ENCODE peak calls at places on chromosomes 13 and 19, in four cellular contexts. One of them, this sample, is unnamed.

GRCh38 chr13:39493966-39494365 is 109.0 kb downstream of the LHFPL6 start:
- DNase-seq in lower leg skin: no peak
- DNase-seq in Peyer's patch: no peak
- DNase-seq in thoracic aorta: no peak
- DNase-seq in this sample: no peak

GRCh38 chr19:10603084-10603872 is 16.2 kb upstream of the AP1M2 start:
- DNase-seq in lower leg skin: no peak
- DNase-seq in Peyer's patch: peak
- DNase-seq in thoracic aorta: no peak
- DNase-seq in this sample: no peak

GRCh38 chr19:2282062-2282861 is at the start of gene PEAK3:
- DNase-seq in lower leg skin: peak
- DNase-seq in Peyer's patch: peak
- DNase-seq in thoracic aorta: no peak
- DNase-seq in this sample: no peak

GRCh38 chr13:24161980-24162517 is 1.5 kb downstream of the SPATA13 start:
- DNase-seq in lower leg skin: no peak
- DNase-seq in Peyer's patch: peak
- DNase-seq in thoracic aorta: no peak
- DNase-seq in this sample: no peak

GRCh38 chr13:110435331-110435730 is 126.2 kb downstream of the RAB20 start:
- DNase-seq in lower leg skin: no peak
- DNase-seq in Peyer's patch: no peak
- DNase-seq in thoracic aorta: no peak
- DNase-seq in this sample: no peak

GRCh38 chr19:289651-290538 is 1.3 kb downstream of the PLPP2 start:
- DNase-seq in lower leg skin: peak
- DNase-seq in Peyer's patch: peak
- DNase-seq in thoracic aorta: no peak
- DNase-seq in this sample: peak

GRCh38 chr19:5240011-5240410 is 100.6 kb downstream of the PTPRS start:
- DNase-seq in lower leg skin: no peak
- DNase-seq in Peyer's patch: peak
- DNase-seq in thoracic aorta: no peak
- DNase-seq in this sample: no peak

GRCh38 chr19:7757358-7757757 is 5.7 kb upstream of the CLEC4M start:
- DNase-seq in lower leg skin: no peak
- DNase-seq in Peyer's patch: no peak
- DNase-seq in thoracic aorta: no peak
- DNase-seq in this sample: no peak

GRCh38 chr13:31835932-31836331 is 96.6 kb downstream of the RXFP2 start:
- DNase-seq in lower leg skin: no peak
- DNase-seq in Peyer's patch: no peak
- DNase-seq in thoracic aorta: no peak
- DNase-seq in this sample: no peak

GRCh38 chr13:26017196-26017921 is 34.5 kb downstream of the SHISA2 start:
- DNase-seq in lower leg skin: no peak
- DNase-seq in Peyer's patch: no peak
- DNase-seq in thoracic aorta: no peak
- DNase-seq in this sample: no peak

GRCh38 chr13:99087954-99088491 is 110.2 kb upstream of the DOCK9 start:
- DNase-seq in lower leg skin: no peak
- DNase-seq in Peyer's patch: peak
- DNase-seq in thoracic aorta: no peak
- DNase-seq in this sample: no peak

GRCh38 chr19:40585677-40586422 is 9.2 kb downstream of the SHKBP1 start:
- DNase-seq in lower leg skin: no peak
- DNase-seq in Peyer's patch: no peak
- DNase-seq in thoracic aorta: no peak
- DNase-seq in this sample: peak

GRCh38 chr19:2610637-2611482 is 91.6 kb downstream of the GNG7 start:
- DNase-seq in lower leg skin: peak
- DNase-seq in Peyer's patch: peak
- DNase-seq in thoracic aorta: peak
- DNase-seq in this sample: peak

GRCh38 chr13:20769091-20769490 is 4.7 kb downstream of the EEF1AKMT1 start:
- DNase-seq in lower leg skin: no peak
- DNase-seq in Peyer's patch: no peak
- DNase-seq in thoracic aorta: no peak
- DNase-seq in this sample: no peak

GRCh38 chr19:17915940-17916593 is 16.7 kb upstream of the CCDC124 start:
- DNase-seq in lower leg skin: no peak
- DNase-seq in Peyer's patch: no peak
- DNase-seq in thoracic aorta: no peak
- DNase-seq in this sample: no peak

GRCh38 chr19:45136507-45137178 is 24.1 kb downstream of the NKPD1 start:
- DNase-seq in lower leg skin: no peak
- DNase-seq in Peyer's patch: no peak
- DNase-seq in thoracic aorta: no peak
- DNase-seq in this sample: no peak

GRCh38 chr19:2594319-2594718 is 108.2 kb downstream of the GNG7 start:
- DNase-seq in lower leg skin: no peak
- DNase-seq in Peyer's patch: no peak
- DNase-seq in thoracic aorta: no peak
- DNase-seq in this sample: no peak

GRCh38 chr19:45311640-45312039 is 11.0 kb downstream of the CKM start:
- DNase-seq in lower leg skin: no peak
- DNase-seq in Peyer's patch: no peak
- DNase-seq in thoracic aorta: no peak
- DNase-seq in this sample: no peak

GRCh38 chr13:75802161-75802560 is 166.0 kb downstream of the LMO7 start:
- DNase-seq in lower leg skin: no peak
- DNase-seq in Peyer's patch: no peak
- DNase-seq in thoracic aorta: no peak
- DNase-seq in this sample: no peak

GRCh38 chr19:29476528-29476927 is 49.3 kb upstream of the VSTM2B start:
- DNase-seq in lower leg skin: no peak
- DNase-seq in Peyer's patch: no peak
- DNase-seq in thoracic aorta: no peak
- DNase-seq in this sample: no peak

GRCh38 chr13:92994056-92994455 is 232.6 kb upstream of the GPC6 start:
- DNase-seq in lower leg skin: no peak
- DNase-seq in Peyer's patch: no peak
- DNase-seq in thoracic aorta: no peak
- DNase-seq in this sample: no peak

GRCh38 chr19:27522223-27522622 is 1690.7 kb downstream of the UQCRFS1 start:
- DNase-seq in lower leg skin: no peak
- DNase-seq in Peyer's patch: no peak
- DNase-seq in thoracic aorta: no peak
- DNase-seq in this sample: no peak

GRCh38 chr13:46801831-46802230 is 4.9 kb upstream of the ESD start:
- DNase-seq in lower leg skin: no peak
- DNase-seq in Peyer's patch: no peak
- DNase-seq in thoracic aorta: no peak
- DNase-seq in this sample: no peak

GRCh38 chr19:2239771-2240770 is 3.4 kb downstream of the SF3A2 start:
- DNase-seq in lower leg skin: no peak
- DNase-seq in Peyer's patch: no peak
- DNase-seq in thoracic aorta: no peak
- DNase-seq in this sample: no peak

GRCh38 chr13:40026741-40027140 is 371.3 kb downstream of the COG6 start:
- DNase-seq in lower leg skin: no peak
- DNase-seq in Peyer's patch: no peak
- DNase-seq in thoracic aorta: no peak
- DNase-seq in this sample: no peak

GRCh38 chr13:48320906-48321510 is 17.5 kb downstream of the RB1 start:
- DNase-seq in lower leg skin: no peak
- DNase-seq in Peyer's patch: no peak
- DNase-seq in thoracic aorta: no peak
- DNase-seq in this sample: no peak

GRCh38 chr13:79621902-79622301 is 140.9 kb downstream of the NDFIP2 start:
- DNase-seq in lower leg skin: no peak
- DNase-seq in Peyer's patch: no peak
- DNase-seq in thoracic aorta: no peak
- DNase-seq in this sample: no peak

GRCh38 chr19:34243876-34244578 is 10.3 kb upstream of the GARRE1 start:
- DNase-seq in lower leg skin: no peak
- DNase-seq in Peyer's patch: no peak
- DNase-seq in thoracic aorta: no peak
- DNase-seq in this sample: no peak

GRCh38 chr13:110593430-110594130 is 21.8 kb upstream of the NAXD start:
- DNase-seq in lower leg skin: peak
- DNase-seq in Peyer's patch: no peak
- DNase-seq in thoracic aorta: no peak
- DNase-seq in this sample: peak

GRCh38 chr13:105159794-105160193 is 1375.7 kb downstream of the EFNB2 start:
- DNase-seq in lower leg skin: no peak
- DNase-seq in Peyer's patch: no peak
- DNase-seq in thoracic aorta: no peak
- DNase-seq in this sample: no peak

GRCh38 chr19:41218615-41219507 is at the start of gene AXL:
- DNase-seq in lower leg skin: peak
- DNase-seq in Peyer's patch: peak
- DNase-seq in thoracic aorta: peak
- DNase-seq in this sample: no peak

GRCh38 chr19:1775951-1776605 is 22.8 kb downstream of the ONECUT3 start:
- DNase-seq in lower leg skin: no peak
- DNase-seq in Peyer's patch: no peak
- DNase-seq in thoracic aorta: no peak
- DNase-seq in this sample: no peak

GRCh38 chr13:98910501-98910951 is 67.3 kb downstream of the DOCK9 start:
- DNase-seq in lower leg skin: no peak
- DNase-seq in Peyer's patch: no peak
- DNase-seq in thoracic aorta: no peak
- DNase-seq in this sample: peak

GRCh38 chr19:1302534-1303239 is 17.0 kb downstream of the EFNA2 start:
- DNase-seq in lower leg skin: no peak
- DNase-seq in Peyer's patch: no peak
- DNase-seq in thoracic aorta: no peak
- DNase-seq in this sample: no peak

GRCh38 chr13:94073006-94073744 is 406.3 kb downstream of the DCT start:
- DNase-seq in lower leg skin: no peak
- DNase-seq in Peyer's patch: no peak
- DNase-seq in thoracic aorta: no peak
- DNase-seq in this sample: no peak

GRCh38 chr13:73874460-73874859 is 259.7 kb downstream of the KLF12 start:
- DNase-seq in lower leg skin: no peak
- DNase-seq in Peyer's patch: no peak
- DNase-seq in thoracic aorta: no peak
- DNase-seq in this sample: no peak

GRCh38 chr19:45153339-45154063 is 7.3 kb downstream of the NKPD1 start:
- DNase-seq in lower leg skin: no peak
- DNase-seq in Peyer's patch: no peak
- DNase-seq in thoracic aorta: no peak
- DNase-seq in this sample: no peak

GRCh38 chr19:18919086-18919894 is at the start of the genes COPE and DDX49:
- DNase-seq in lower leg skin: peak
- DNase-seq in Peyer's patch: peak
- DNase-seq in thoracic aorta: peak
- DNase-seq in this sample: peak
- TF ChIP-seq CTCF in lower leg skin: no peak
- TF ChIP-seq CTCF in Peyer's patch: no peak
- TF ChIP-seq CTCF in thoracic aorta: no peak
- TF ChIP-seq CTCF in this sample: no peak

GRCh38 chr13:107124129-107124718 is 556.3 kb upstream of the ARGLU1 start:
- DNase-seq in lower leg skin: no peak
- DNase-seq in Peyer's patch: no peak
- DNase-seq in thoracic aorta: no peak
- DNase-seq in this sample: no peak
- TF ChIP-seq CTCF in lower leg skin: no peak
- TF ChIP-seq CTCF in Peyer's patch: no peak
- TF ChIP-seq CTCF in thoracic aorta: peak
- TF ChIP-seq CTCF in this sample: peak

GRCh38 chr19:38033658-38034150 is 126.7 kb downstream of the SIPA1L3 start:
- DNase-seq in lower leg skin: no peak
- DNase-seq in Peyer's patch: no peak
- DNase-seq in thoracic aorta: no peak
- DNase-seq in this sample: no peak
- TF ChIP-seq CTCF in lower leg skin: no peak
- TF ChIP-seq CTCF in Peyer's patch: no peak
- TF ChIP-seq CTCF in thoracic aorta: no peak
- TF ChIP-seq CTCF in this sample: peak

DNA sequence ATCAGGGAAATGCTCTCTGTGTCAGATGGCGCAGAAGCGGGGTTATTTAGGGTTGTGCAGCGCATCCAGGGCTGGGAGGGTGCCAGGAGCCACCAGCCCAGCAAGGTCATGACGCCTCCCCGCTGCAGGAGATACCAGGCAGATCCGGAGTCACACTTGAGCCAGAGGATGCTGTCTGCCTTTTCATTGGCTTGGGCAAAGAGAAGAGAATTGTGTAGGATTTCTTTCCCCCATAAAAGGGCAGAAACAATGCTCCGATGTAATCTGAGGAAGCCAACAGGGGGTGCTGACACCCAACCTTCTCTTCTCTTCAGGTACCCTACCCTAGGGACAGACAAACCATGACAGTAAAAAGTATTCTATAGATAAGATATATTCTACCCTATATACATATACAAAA is 346.4 kb downstream of the TSHZ3 start:
- DNase-seq in lower leg skin: no peak
- DNase-seq in Peyer's patch: no peak
- DNase-seq in thoracic aorta: no peak
- DNase-seq in this sample: no peak
- TF ChIP-seq CTCF in lower leg skin: no peak
- TF ChIP-seq CTCF in Peyer's patch: no peak
- TF ChIP-seq CTCF in thoracic aorta: no peak
- TF ChIP-seq CTCF in this sample: no peak

GRCh38 chr19:43599635-43600295 is 3.4 kb downstream of the ZNF576 start:
- DNase-seq in lower leg skin: no peak
- DNase-seq in Peyer's patch: no peak
- DNase-seq in thoracic aorta: no peak
- DNase-seq in this sample: no peak
- TF ChIP-seq CTCF in lower leg skin: no peak
- TF ChIP-seq CTCF in Peyer's patch: no peak
- TF ChIP-seq CTCF in thoracic aorta: no peak
- TF ChIP-seq CTCF in this sample: no peak

This sample was measured in kidney epithelial cell.